ENCODE peak calls at places on chromosome 10, in eight cellular contexts. F, O, I, Q, N, X, E and V are unnamed samples. For H3K27me3, the result is how much of the 10 kb centered on the place peaks cover.

GRCh38 chr10:5254488-5254887 is 57.9 kb downstream of the AKR1C4 start:
- DNase-seq in F (no peak), O (no peak), I (no peak), Q (no peak), N (no peak), X (no peak), E (no peak), V (no peak)

GRCh38 chr10:121999301-121999700 is 10.3 kb downstream of the TACC2 start:
- DNase-seq in F (no peak), O (no peak), I (no peak), Q (no peak), N (no peak), X (no peak), E (no peak), V (peak)

GRCh38 chr10:89175821-89176220 is 31.3 kb downstream of the CH25H start:
- DNase-seq in F (no peak), O (no peak), I (no peak), Q (no peak), N (no peak), X (no peak), E (no peak), V (no peak)

GRCh38 chr10:5283305-5284158 is 81.2 kb upstream of the UCN3 start:
- DNase-seq in F (peak), O (peak), I (peak), Q (peak), N (peak), X (peak), E (peak), V (no peak)

GRCh38 chr10:25142465-25142864 is 32.3 kb upstream of the GPR158 start:
- DNase-seq in F (no peak), O (no peak), I (no peak), Q (no peak), N (no peak), X (peak), E (no peak), V (no peak)

GRCh38 chr10:85317827-85318226 is 989.4 kb downstream of the CCSER2 start:
- DNase-seq in F (no peak), O (no peak), I (no peak), Q (no peak), N (no peak), X (no peak), E (no peak), V (no peak)

GRCh38 chr10:80131499-80131901 is 1.0 kb upstream of the PLAC9 start:
- DNase-seq in F (no peak), O (no peak), I (peak), Q (no peak), N (no peak), X (no peak), E (no peak), V (no peak)

GRCh38 chr10:97131702-97132101 is 54.1 kb downstream of the SLIT1 start:
- DNase-seq in F (no peak), O (no peak), I (no peak), Q (no peak), N (no peak), X (peak), E (no peak), V (no peak)

GRCh38 chr10:13102002-13102794 is 2.2 kb downstream of the OPTN start:
- DNase-seq in F (peak), O (no peak), I (no peak), Q (no peak), N (no peak), X (no peak), E (peak), V (no peak)

GRCh38 chr10:22978287-22978686 is 50.4 kb downstream of the ARMC3 start:
- DNase-seq in F (no peak), O (no peak), I (no peak), Q (no peak), N (no peak), X (peak), E (no peak), V (no peak)

GRCh38 chr10:22682237-22683192 is 31.9 kb downstream of the PIP4K2A start:
- DNase-seq in F (no peak), O (peak), I (no peak), Q (peak), N (no peak), X (peak), E (no peak), V (no peak)

GRCh38 chr10:58570307-58570723 is 57.6 kb downstream of the BICC1 start:
- DNase-seq in F (no peak), O (no peak), I (no peak), Q (no peak), N (no peak), X (peak), E (no peak), V (no peak)

GRCh38 chr10:59085641-59086502 is 90.6 kb upstream of the PHYHIPL start:
- DNase-seq in F (no peak), O (no peak), I (no peak), Q (no peak), N (no peak), X (no peak), E (no peak), V (no peak)

GRCh38 chr10:99938563-99938962 is 71.2 kb downstream of the DNMBP start:
- DNase-seq in F (no peak), O (no peak), I (no peak), Q (no peak), N (no peak), X (peak), E (no peak), V (no peak)

GRCh38 chr10:22133640-22134624 is 83.9 kb downstream of the EBLN1 start:
- DNase-seq in F (no peak), O (no peak), I (no peak), Q (no peak), N (no peak), X (no peak), E (no peak), V (no peak)

GRCh38 chr10:6396652-6397051 is 183.4 kb downstream of the PRKCQ start:
- DNase-seq in F (no peak), O (no peak), I (no peak), Q (no peak), N (no peak), X (peak), E (no peak), V (peak)

GRCh38 chr10:123392182-123392930 is 238.2 kb downstream of the BUB3 start:
- DNase-seq in F (no peak), O (no peak), I (no peak), Q (no peak), N (no peak), X (no peak), E (no peak), V (no peak)

GRCh38 chr10:101694674-101695403 is at the start of gene FBXW4:
- DNase-seq in F (peak), O (peak), I (peak), Q (peak), N (peak), X (peak), E (peak), V (no peak)

GRCh38 chr10:95516774-95517373 is 44.3 kb downstream of the SORBS1 start:
- DNase-seq in F (no peak), O (no peak), I (no peak), Q (no peak), N (no peak), X (no peak), E (no peak), V (no peak)

GRCh38 chr10:96339956-96340904 is 18.6 kb downstream of the OPALIN start:
- DNase-seq in F (peak), O (peak), I (peak), Q (peak), N (peak), X (peak), E (peak), V (peak)

GRCh38 chr10:30992671-30993070 is 39.0 kb downstream of the ZNF438 start:
- DNase-seq in F (no peak), O (no peak), I (no peak), Q (no peak), N (no peak), X (no peak), E (no peak), V (no peak)

GRCh38 chr10:29804025-29804852 is 169.5 kb upstream of the SVIL start:
- DNase-seq in F (peak), O (peak), I (no peak), Q (peak), N (no peak), X (peak), E (peak), V (peak)

GRCh38 chr10:12656518-12657142 is 307.3 kb downstream of the CAMK1D start:
- DNase-seq in F (no peak), O (no peak), I (peak), Q (no peak), N (no peak), X (peak), E (no peak), V (no peak)

GRCh38 chr10:8402469-8403074 is 348.1 kb downstream of the GATA3 start:
- DNase-seq in F (no peak), O (no peak), I (no peak), Q (no peak), N (no peak), X (peak), E (no peak), V (no peak)

GRCh38 chr10:45490277-45490676 is 116.3 kb downstream of the ALOX5 start:
- DNase-seq in F (no peak), O (no peak), I (no peak), Q (no peak), N (no peak), X (no peak), E (no peak), V (no peak)

GRCh38 chr10:63711866-63712716 is 190.9 kb downstream of the REEP3 start:
- DNase-seq in F (peak), O (peak), I (no peak), Q (peak), N (peak), X (peak), E (peak), V (peak)

GRCh38 chr10:26438534-26439269 is 561 bp downstream of the APBB1IP start:
- DNase-seq in F (no peak), O (peak), I (peak), Q (no peak), N (peak), X (peak), E (peak), V (no peak)

GRCh38 chr10:103495321-103495720 is 1.8 kb downstream of the NEURL1 start:
- DNase-seq in F (no peak), O (no peak), I (no peak), Q (no peak), N (no peak), X (no peak), E (peak), V (no peak)

GRCh38 chr10:103492655-103493261 is 747 bp upstream of the NEURL1 start:
- DNase-seq in F (no peak), O (no peak), I (no peak), Q (no peak), N (no peak), X (no peak), E (peak), V (no peak)

GRCh38 chr10:103493362-103493871 is at the start of gene NEURL1:
- DNase-seq in F (peak), O (no peak), I (peak), Q (no peak), N (no peak), X (no peak), E (peak), V (no peak)

GRCh38 chr10:103491729-103492364 is 1.7 kb upstream of the NEURL1 start:
- DNase-seq in F (peak), O (no peak), I (peak), Q (peak), N (no peak), X (peak), E (peak), V (peak)

GRCh38 chr10:103493911-103494877 is 689 bp downstream of the NEURL1 start:
- DNase-seq in F (no peak), O (no peak), I (peak), Q (peak), N (no peak), X (no peak), E (peak), V (no peak)
- H3K27me3 ChIP-seq in F (under half), O (under half), I (half or more), Q (under half), N (half or more), X (half or more), E (under half), V (under half)

DNA sequence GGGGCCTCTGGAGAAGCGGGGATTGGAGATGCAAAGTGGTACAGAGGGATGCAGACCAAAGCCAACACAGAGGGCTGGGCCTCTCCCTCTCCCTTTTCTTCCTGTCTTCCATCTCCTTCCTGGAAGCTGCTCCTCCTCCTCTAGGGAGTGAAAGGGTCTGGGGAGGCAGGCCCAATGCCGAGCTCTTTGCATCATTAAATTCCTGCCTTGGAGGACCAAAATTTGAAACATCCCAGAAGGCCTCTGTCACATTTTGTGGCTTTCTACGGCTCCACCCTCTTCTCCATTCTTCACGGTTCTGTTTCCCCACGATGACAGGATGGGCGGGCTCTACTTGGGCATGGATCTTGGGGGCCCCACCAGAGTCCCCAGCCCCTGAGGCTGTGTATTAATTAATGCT is 76.4 kb downstream of the NEURL1 start:
- DNase-seq in F (no peak), O (no peak), I (no peak), Q (no peak), N (no peak), X (no peak), E (no peak), V (no peak)
- TF ChIP-seq CTCF in F (no peak), O (no peak), I (no peak), Q (no peak), N (no peak), X (no peak), E (no peak), V (no peak)

GRCh38 chr10:81594991-81595390 is 280.0 kb upstream of the NRG3 start:
- DNase-seq in F (no peak), O (no peak), I (no peak), Q (no peak), N (no peak), X (no peak), E (no peak), V (no peak)
- H3K27me3 ChIP-seq in F (under half), O (under half), I (under half), Q (under half), N (under half), X (under half), E (under half), V (under half)

DNA sequence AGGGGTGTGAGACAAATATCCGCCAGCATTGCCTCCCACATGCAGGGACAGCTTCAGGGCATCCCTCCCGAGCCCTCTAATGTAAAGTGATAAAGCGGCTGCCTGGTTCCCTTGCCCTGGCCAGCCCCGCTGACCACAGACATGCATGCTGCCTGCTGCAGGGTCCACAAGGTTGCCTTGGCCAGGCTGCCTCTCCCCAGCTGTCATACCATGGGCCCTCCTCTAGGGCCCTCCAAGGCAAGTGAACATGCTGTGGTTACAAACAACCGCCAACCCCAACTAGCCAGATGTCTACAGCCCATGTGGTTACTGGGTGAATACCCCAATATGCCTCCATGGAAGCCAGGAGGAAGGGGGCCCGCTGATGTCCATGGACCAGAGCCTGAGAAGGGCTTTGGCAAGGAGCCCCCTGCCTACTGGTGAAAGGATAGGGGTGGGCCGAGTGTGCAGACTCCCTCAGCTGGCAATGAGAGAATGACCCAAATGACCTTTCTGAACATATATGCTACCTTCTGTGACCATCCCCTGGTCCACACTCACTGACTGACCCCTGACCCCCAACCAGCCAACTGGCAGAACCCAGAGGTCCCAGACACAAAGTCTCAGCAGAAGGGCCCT is 37.4 kb downstream of the GRID1 start:
- DNase-seq in F (no peak), O (no peak), I (no peak), Q (no peak), N (no peak), X (no peak), E (no peak), V (no peak)
- TF ChIP-seq CTCF in F (no peak), O (no peak), I (no peak), Q (no peak), N (no peak), X (no peak), E (no peak), V (no peak)

GRCh38 chr10:35971397-35971796 is 329.3 kb upstream of the FZD8 start:
- DNase-seq in F (no peak), O (no peak), I (no peak), Q (no peak), N (no peak), X (no peak), E (no peak), V (no peak)

DNA sequence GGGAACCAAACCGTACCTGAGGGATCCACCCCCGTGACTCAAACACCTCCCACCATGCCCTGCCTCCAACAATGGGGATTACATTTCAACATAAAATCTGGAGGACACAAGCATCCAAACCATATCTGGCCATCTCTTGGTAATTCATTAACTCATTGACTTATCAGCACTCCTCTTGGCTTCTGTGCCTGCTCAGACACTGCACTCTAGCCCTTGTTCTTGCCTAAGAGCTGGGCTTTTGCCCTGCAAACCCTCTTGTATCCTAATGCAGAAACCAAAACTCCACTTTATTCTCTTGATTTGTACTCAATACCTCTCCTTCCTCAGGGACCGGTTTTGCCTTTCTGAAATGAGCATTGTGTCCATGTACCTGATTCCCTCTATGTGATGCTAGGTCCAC is 330.2 kb upstream of the FZD8 start:
- DNase-seq in F (no peak), O (no peak), I (no peak), Q (no peak), N (no peak), X (no peak), E (no peak), V (no peak)
- H3K27me3 ChIP-seq in F (under half), O (under half), I (under half), Q (under half), N (under half), X (under half), E (under half), V (under half)

GRCh38 chr10:69375307-69376151 is 41.2 kb downstream of the TACR2 start:
- DNase-seq in F (peak), O (no peak), I (peak), Q (no peak), N (no peak), X (no peak), E (peak), V (no peak)
- TF ChIP-seq CTCF in F (no peak), O (no peak), I (no peak), Q (no peak), N (peak), X (no peak), E (no peak), V (no peak)

GRCh38 chr10:129969528-129970264 is 5.6 kb upstream of the EBF3 start:
- DNase-seq in F (no peak), O (no peak), I (peak), Q (no peak), N (no peak), X (no peak), E (no peak), V (no peak)
- H3K27me3 ChIP-seq in F (half or more), O (half or more), I (half or more), Q (under half), N (half or more), X (half or more), E (under half), V (half or more)

GRCh38 chr10:127524229-127524628 is 24.9 kb upstream of the NPS start:
- DNase-seq in F (no peak), O (no peak), I (peak), Q (no peak), N (no peak), X (no peak), E (no peak), V (no peak)
- TF ChIP-seq CTCF in F (no peak), O (peak), I (peak), Q (no peak), N (no peak), X (peak), E (no peak), V (no peak)

GRCh38 chr10:98610301-98610700 is 163.6 kb upstream of the HPS1 start:
- DNase-seq in F (no peak), O (no peak), I (no peak), Q (no peak), N (no peak), X (no peak), E (no peak), V (no peak)

GRCh38 chr10:98610855-98611254 is 164.1 kb upstream of the HPS1 start:
- DNase-seq in F (no peak), O (no peak), I (no peak), Q (no peak), N (peak), X (no peak), E (no peak), V (no peak)

GRCh38 chr10:98611432-98611831 is 164.7 kb upstream of the HPS1 start:
- DNase-seq in F (no peak), O (no peak), I (no peak), Q (no peak), N (no peak), X (no peak), E (no peak), V (no peak)

GRCh38 chr10:98609265-98609664 is 162.5 kb upstream of the HPS1 start:
- DNase-seq in F (no peak), O (no peak), I (no peak), Q (no peak), N (no peak), X (no peak), E (no peak), V (no peak)

DNA sequence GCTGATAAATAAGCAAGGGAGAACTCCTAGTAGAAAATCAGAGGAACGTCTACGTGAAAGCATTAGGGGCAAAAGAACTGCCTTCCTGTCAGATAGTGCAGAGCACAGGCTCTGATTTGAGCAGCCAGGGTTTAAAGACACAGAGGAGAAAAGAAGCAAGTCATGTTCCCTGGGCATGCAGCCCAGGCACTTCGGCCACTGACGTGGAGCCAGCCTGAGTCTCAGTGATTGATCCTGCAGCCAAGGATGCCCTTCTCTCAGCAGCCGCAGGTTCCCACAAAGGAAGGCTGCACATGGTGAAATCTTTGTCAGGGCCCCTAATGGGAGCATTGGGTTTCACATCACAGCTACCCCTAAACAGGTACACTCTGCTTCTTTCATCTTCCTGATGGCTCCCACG is 161.7 kb upstream of the HPS1 start:
- DNase-seq in F (no peak), O (peak), I (peak), Q (no peak), N (peak), X (no peak), E (peak), V (no peak)
- H3K27me3 ChIP-seq in F (under half), O (under half), I (under half), Q (under half), N (under half), X (under half), E (under half), V (under half)